ENCODE peak calls at places on chromosome 21, in nine cellular contexts. One of them, this sample, is unnamed.
A peak's percentile ranks its signal among the peaks of the same experiment; 100 is the strongest.

GRCh38 chr21:34995979-34996303 is 53.2 kb downstream of the RUNX1 start:
- DNase-seq in pulmonary artery endothelial cell: no peak
- DNase-seq in NCI-H2081 treated with DMSO at 0.1 percent for 48 hours: no peak
- DNase-seq in cardiac muscle cell: no peak
- DNase-seq in foreskin fibroblast: no peak
- DNase-seq in RPMI7951: no peak
- DNase-seq in hippocampal formation: no peak
- DNase-seq in stimulated activated CD4-positive, alpha-beta T cell treated with anti-CD3 and anti-CD28 coated beads, Interleukin-15, amount 100 ng/mL, for 1 hour: no peak
- DNase-seq in activated CD4-positive, alpha-beta T cell treated with anti-CD3 and anti-CD28 coated beads for 1 hour: no peak
- DNase-seq in this sample: no peak

GRCh38 chr21:18832950-18833349 is 429.4 kb upstream of the TMPRSS15 start:
- DNase-seq in pulmonary artery endothelial cell: no peak
- DNase-seq in NCI-H2081 treated with DMSO at 0.1 percent for 48 hours: no peak
- DNase-seq in cardiac muscle cell: peak; percentile 39
- DNase-seq in foreskin fibroblast: no peak
- DNase-seq in RPMI7951: peak; percentile 76
- DNase-seq in hippocampal formation: no peak
- DNase-seq in stimulated activated CD4-positive, alpha-beta T cell treated with anti-CD3 and anti-CD28 coated beads, Interleukin-15, amount 100 ng/mL, for 1 hour: no peak
- DNase-seq in activated CD4-positive, alpha-beta T cell treated with anti-CD3 and anti-CD28 coated beads for 1 hour: no peak
- DNase-seq in this sample: no peak

GRCh38 chr21:31425158-31425557 is 81.1 kb upstream of the TIAM1 start:
- DNase-seq in pulmonary artery endothelial cell: no peak
- DNase-seq in NCI-H2081 treated with DMSO at 0.1 percent for 48 hours: no peak
- DNase-seq in cardiac muscle cell: no peak
- DNase-seq in foreskin fibroblast: no peak
- DNase-seq in RPMI7951: no peak
- DNase-seq in hippocampal formation: no peak
- DNase-seq in stimulated activated CD4-positive, alpha-beta T cell treated with anti-CD3 and anti-CD28 coated beads, Interleukin-15, amount 100 ng/mL, for 1 hour: no peak
- DNase-seq in activated CD4-positive, alpha-beta T cell treated with anti-CD3 and anti-CD28 coated beads for 1 hour: no peak
- DNase-seq in this sample: no peak

GRCh38 chr21:46195595-46196195 is 11.4 kb upstream of the SPATC1L start:
- DNase-seq in pulmonary artery endothelial cell: no peak
- DNase-seq in NCI-H2081 treated with DMSO at 0.1 percent for 48 hours: no peak
- DNase-seq in cardiac muscle cell: no peak
- DNase-seq in foreskin fibroblast: no peak
- DNase-seq in RPMI7951: no peak
- DNase-seq in hippocampal formation: no peak
- DNase-seq in stimulated activated CD4-positive, alpha-beta T cell treated with anti-CD3 and anti-CD28 coated beads, Interleukin-15, amount 100 ng/mL, for 1 hour: no peak
- DNase-seq in activated CD4-positive, alpha-beta T cell treated with anti-CD3 and anti-CD28 coated beads for 1 hour: peak; percentile 1
- DNase-seq in this sample: no peak

GRCh38 chr21:16377857-16378256 is 648.1 kb downstream of the USP25 start:
- DNase-seq in pulmonary artery endothelial cell: no peak
- DNase-seq in NCI-H2081 treated with DMSO at 0.1 percent for 48 hours: no peak
- DNase-seq in cardiac muscle cell: no peak
- DNase-seq in foreskin fibroblast: no peak
- DNase-seq in RPMI7951: no peak
- DNase-seq in hippocampal formation: no peak
- DNase-seq in stimulated activated CD4-positive, alpha-beta T cell treated with anti-CD3 and anti-CD28 coated beads, Interleukin-15, amount 100 ng/mL, for 1 hour: no peak
- DNase-seq in activated CD4-positive, alpha-beta T cell treated with anti-CD3 and anti-CD28 coated beads for 1 hour: no peak
- DNase-seq in this sample: no peak

GRCh38 chr21:14072761-14073535 is 137.8 kb downstream of the LIPI start:
- DNase-seq in pulmonary artery endothelial cell: no peak
- DNase-seq in NCI-H2081 treated with DMSO at 0.1 percent for 48 hours: no peak
- DNase-seq in cardiac muscle cell: no peak
- DNase-seq in foreskin fibroblast: no peak
- DNase-seq in RPMI7951: no peak
- DNase-seq in hippocampal formation: no peak
- DNase-seq in stimulated activated CD4-positive, alpha-beta T cell treated with anti-CD3 and anti-CD28 coated beads, Interleukin-15, amount 100 ng/mL, for 1 hour: no peak
- DNase-seq in activated CD4-positive, alpha-beta T cell treated with anti-CD3 and anti-CD28 coated beads for 1 hour: no peak
- DNase-seq in this sample: no peak

GRCh38 chr21:16198546-16198945 is 468.8 kb downstream of the USP25 start:
- DNase-seq in pulmonary artery endothelial cell: no peak
- DNase-seq in NCI-H2081 treated with DMSO at 0.1 percent for 48 hours: no peak
- DNase-seq in cardiac muscle cell: no peak
- DNase-seq in foreskin fibroblast: no peak
- DNase-seq in RPMI7951: no peak
- DNase-seq in hippocampal formation: no peak
- DNase-seq in stimulated activated CD4-positive, alpha-beta T cell treated with anti-CD3 and anti-CD28 coated beads, Interleukin-15, amount 100 ng/mL, for 1 hour: no peak
- DNase-seq in activated CD4-positive, alpha-beta T cell treated with anti-CD3 and anti-CD28 coated beads for 1 hour: no peak
- DNase-seq in this sample: no peak

GRCh38 chr21:36946949-36947371 is 19.5 kb downstream of the HLCS start:
- DNase-seq in pulmonary artery endothelial cell: no peak
- DNase-seq in NCI-H2081 treated with DMSO at 0.1 percent for 48 hours: no peak
- DNase-seq in cardiac muscle cell: no peak
- DNase-seq in foreskin fibroblast: no peak
- DNase-seq in RPMI7951: no peak
- DNase-seq in hippocampal formation: no peak
- DNase-seq in stimulated activated CD4-positive, alpha-beta T cell treated with anti-CD3 and anti-CD28 coated beads, Interleukin-15, amount 100 ng/mL, for 1 hour: no peak
- DNase-seq in activated CD4-positive, alpha-beta T cell treated with anti-CD3 and anti-CD28 coated beads for 1 hour: no peak
- DNase-seq in this sample: no peak

GRCh38 chr21:33293811-33294216 is 27.6 kb downstream of the IL10RB start:
- DNase-seq in pulmonary artery endothelial cell: no peak
- DNase-seq in NCI-H2081 treated with DMSO at 0.1 percent for 48 hours: no peak
- DNase-seq in cardiac muscle cell: no peak
- DNase-seq in foreskin fibroblast: no peak
- DNase-seq in RPMI7951: no peak
- DNase-seq in hippocampal formation: no peak
- DNase-seq in stimulated activated CD4-positive, alpha-beta T cell treated with anti-CD3 and anti-CD28 coated beads, Interleukin-15, amount 100 ng/mL, for 1 hour: no peak
- DNase-seq in activated CD4-positive, alpha-beta T cell treated with anti-CD3 and anti-CD28 coated beads for 1 hour: no peak
- DNase-seq in this sample: no peak

GRCh38 chr21:45357436-45358260 is 47.3 kb upstream of the COL18A1 start:
- DNase-seq in pulmonary artery endothelial cell: no peak
- DNase-seq in NCI-H2081 treated with DMSO at 0.1 percent for 48 hours: no peak
- DNase-seq in cardiac muscle cell: no peak
- DNase-seq in foreskin fibroblast: peak; percentile 47
- DNase-seq in RPMI7951: no peak
- DNase-seq in hippocampal formation: no peak
- DNase-seq in stimulated activated CD4-positive, alpha-beta T cell treated with anti-CD3 and anti-CD28 coated beads, Interleukin-15, amount 100 ng/mL, for 1 hour: no peak
- DNase-seq in activated CD4-positive, alpha-beta T cell treated with anti-CD3 and anti-CD28 coated beads for 1 hour: no peak
- DNase-seq in this sample: no peak

GRCh38 chr21:36710729-36711048 is 11.8 kb downstream of the SIM2 start:
- DNase-seq in pulmonary artery endothelial cell: no peak
- DNase-seq in NCI-H2081 treated with DMSO at 0.1 percent for 48 hours: no peak
- DNase-seq in cardiac muscle cell: peak; percentile 44
- DNase-seq in foreskin fibroblast: no peak
- DNase-seq in RPMI7951: no peak
- DNase-seq in hippocampal formation: no peak
- DNase-seq in stimulated activated CD4-positive, alpha-beta T cell treated with anti-CD3 and anti-CD28 coated beads, Interleukin-15, amount 100 ng/mL, for 1 hour: no peak
- DNase-seq in activated CD4-positive, alpha-beta T cell treated with anti-CD3 and anti-CD28 coated beads for 1 hour: no peak
- DNase-seq in this sample: no peak

GRCh38 chr21:15654171-15654570 is 75.6 kb upstream of the USP25 start:
- DNase-seq in pulmonary artery endothelial cell: no peak
- DNase-seq in NCI-H2081 treated with DMSO at 0.1 percent for 48 hours: no peak
- DNase-seq in cardiac muscle cell: no peak
- DNase-seq in foreskin fibroblast: no peak
- DNase-seq in RPMI7951: no peak
- DNase-seq in hippocampal formation: no peak
- DNase-seq in stimulated activated CD4-positive, alpha-beta T cell treated with anti-CD3 and anti-CD28 coated beads, Interleukin-15, amount 100 ng/mL, for 1 hour: no peak
- DNase-seq in activated CD4-positive, alpha-beta T cell treated with anti-CD3 and anti-CD28 coated beads for 1 hour: no peak
- DNase-seq in this sample: no peak

GRCh38 chr21:26332873-26333272 is 162.3 kb upstream of the APP start:
- DNase-seq in pulmonary artery endothelial cell: no peak
- DNase-seq in NCI-H2081 treated with DMSO at 0.1 percent for 48 hours: no peak
- DNase-seq in cardiac muscle cell: no peak
- DNase-seq in foreskin fibroblast: no peak
- DNase-seq in RPMI7951: no peak
- DNase-seq in hippocampal formation: no peak
- DNase-seq in stimulated activated CD4-positive, alpha-beta T cell treated with anti-CD3 and anti-CD28 coated beads, Interleukin-15, amount 100 ng/mL, for 1 hour: no peak
- DNase-seq in activated CD4-positive, alpha-beta T cell treated with anti-CD3 and anti-CD28 coated beads for 1 hour: no peak
- DNase-seq in this sample: no peak

GRCh38 chr21:33518899-33519298 is 23.0 kb downstream of the GART start:
- DNase-seq in pulmonary artery endothelial cell: no peak
- DNase-seq in NCI-H2081 treated with DMSO at 0.1 percent for 48 hours: no peak
- DNase-seq in cardiac muscle cell: no peak
- DNase-seq in foreskin fibroblast: no peak
- DNase-seq in RPMI7951: no peak
- DNase-seq in hippocampal formation: no peak
- DNase-seq in stimulated activated CD4-positive, alpha-beta T cell treated with anti-CD3 and anti-CD28 coated beads, Interleukin-15, amount 100 ng/mL, for 1 hour: no peak
- DNase-seq in activated CD4-positive, alpha-beta T cell treated with anti-CD3 and anti-CD28 coated beads for 1 hour: no peak
- DNase-seq in this sample: no peak

GRCh38 chr21:29670228-29670627 is 269.6 kb downstream of the GRIK1 start:
- DNase-seq in pulmonary artery endothelial cell: no peak
- DNase-seq in NCI-H2081 treated with DMSO at 0.1 percent for 48 hours: no peak
- DNase-seq in cardiac muscle cell: no peak
- DNase-seq in foreskin fibroblast: no peak
- DNase-seq in RPMI7951: no peak
- DNase-seq in hippocampal formation: no peak
- DNase-seq in stimulated activated CD4-positive, alpha-beta T cell treated with anti-CD3 and anti-CD28 coated beads, Interleukin-15, amount 100 ng/mL, for 1 hour: no peak
- DNase-seq in activated CD4-positive, alpha-beta T cell treated with anti-CD3 and anti-CD28 coated beads for 1 hour: no peak
- DNase-seq in this sample: no peak

GRCh38 chr21:42208801-42209490 is 10.0 kb upstream of the ABCG1 start:
- DNase-seq in pulmonary artery endothelial cell: no peak
- DNase-seq in NCI-H2081 treated with DMSO at 0.1 percent for 48 hours: no peak
- DNase-seq in cardiac muscle cell: no peak
- DNase-seq in foreskin fibroblast: no peak
- DNase-seq in RPMI7951: no peak
- DNase-seq in hippocampal formation: no peak
- DNase-seq in stimulated activated CD4-positive, alpha-beta T cell treated with anti-CD3 and anti-CD28 coated beads, Interleukin-15, amount 100 ng/mL, for 1 hour: no peak
- DNase-seq in activated CD4-positive, alpha-beta T cell treated with anti-CD3 and anti-CD28 coated beads for 1 hour: no peak
- DNase-seq in this sample: no peak

GRCh38 chr21:34936299-34936698 is 112.8 kb downstream of the RUNX1 start:
- DNase-seq in pulmonary artery endothelial cell: no peak
- DNase-seq in NCI-H2081 treated with DMSO at 0.1 percent for 48 hours: no peak
- DNase-seq in cardiac muscle cell: no peak
- DNase-seq in foreskin fibroblast: no peak
- DNase-seq in RPMI7951: peak; percentile 43
- DNase-seq in hippocampal formation: no peak
- DNase-seq in stimulated activated CD4-positive, alpha-beta T cell treated with anti-CD3 and anti-CD28 coated beads, Interleukin-15, amount 100 ng/mL, for 1 hour: no peak
- DNase-seq in activated CD4-positive, alpha-beta T cell treated with anti-CD3 and anti-CD28 coated beads for 1 hour: no peak
- DNase-seq in this sample: no peak

GRCh38 chr21:44962481-44962966 is 22.7 kb downstream of the SLX9 start:
- DNase-seq in pulmonary artery endothelial cell: peak; percentile 93
- DNase-seq in NCI-H2081 treated with DMSO at 0.1 percent for 48 hours: no peak
- DNase-seq in cardiac muscle cell: peak; percentile 74
- DNase-seq in foreskin fibroblast: peak; percentile 93
- DNase-seq in RPMI7951: peak; percentile 53
- DNase-seq in hippocampal formation: no peak
- DNase-seq in stimulated activated CD4-positive, alpha-beta T cell treated with anti-CD3 and anti-CD28 coated beads, Interleukin-15, amount 100 ng/mL, for 1 hour: no peak
- DNase-seq in activated CD4-positive, alpha-beta T cell treated with anti-CD3 and anti-CD28 coated beads for 1 hour: no peak
- DNase-seq in this sample: no peak

GRCh38 chr21:42459583-42460215 is 36.3 kb downstream of the RSPH1 start:
- DNase-seq in pulmonary artery endothelial cell: no peak
- DNase-seq in NCI-H2081 treated with DMSO at 0.1 percent for 48 hours: no peak
- DNase-seq in cardiac muscle cell: no peak
- DNase-seq in foreskin fibroblast: no peak
- DNase-seq in RPMI7951: no peak
- DNase-seq in hippocampal formation: no peak
- DNase-seq in stimulated activated CD4-positive, alpha-beta T cell treated with anti-CD3 and anti-CD28 coated beads, Interleukin-15, amount 100 ng/mL, for 1 hour: no peak
- DNase-seq in activated CD4-positive, alpha-beta T cell treated with anti-CD3 and anti-CD28 coated beads for 1 hour: no peak
- DNase-seq in this sample: no peak

GRCh38 chr21:33302055-33302454 is 22.7 kb upstream of the IFNAR1 start:
- DNase-seq in pulmonary artery endothelial cell: no peak
- DNase-seq in NCI-H2081 treated with DMSO at 0.1 percent for 48 hours: no peak
- DNase-seq in cardiac muscle cell: no peak
- DNase-seq in foreskin fibroblast: no peak
- DNase-seq in RPMI7951: peak; percentile 13
- DNase-seq in hippocampal formation: no peak
- DNase-seq in stimulated activated CD4-positive, alpha-beta T cell treated with anti-CD3 and anti-CD28 coated beads, Interleukin-15, amount 100 ng/mL, for 1 hour: no peak
- DNase-seq in activated CD4-positive, alpha-beta T cell treated with anti-CD3 and anti-CD28 coated beads for 1 hour: no peak
- DNase-seq in this sample: no peak

GRCh38 chr21:46621457-46622182 is 13.9 kb upstream of the PRMT2 start:
- DNase-seq in pulmonary artery endothelial cell: no peak
- DNase-seq in NCI-H2081 treated with DMSO at 0.1 percent for 48 hours: no peak
- DNase-seq in cardiac muscle cell: no peak
- DNase-seq in foreskin fibroblast: no peak
- DNase-seq in RPMI7951: peak; percentile 49
- DNase-seq in hippocampal formation: peak; percentile 93
- DNase-seq in stimulated activated CD4-positive, alpha-beta T cell treated with anti-CD3 and anti-CD28 coated beads, Interleukin-15, amount 100 ng/mL, for 1 hour: no peak
- DNase-seq in activated CD4-positive, alpha-beta T cell treated with anti-CD3 and anti-CD28 coated beads for 1 hour: no peak
- DNase-seq in this sample: no peak

GRCh38 chr21:19123525-19123924 is 719.9 kb upstream of the TMPRSS15 start:
- DNase-seq in pulmonary artery endothelial cell: no peak
- DNase-seq in NCI-H2081 treated with DMSO at 0.1 percent for 48 hours: no peak
- DNase-seq in cardiac muscle cell: no peak
- DNase-seq in foreskin fibroblast: no peak
- DNase-seq in RPMI7951: no peak
- DNase-seq in hippocampal formation: no peak
- DNase-seq in stimulated activated CD4-positive, alpha-beta T cell treated with anti-CD3 and anti-CD28 coated beads, Interleukin-15, amount 100 ng/mL, for 1 hour: no peak
- DNase-seq in activated CD4-positive, alpha-beta T cell treated with anti-CD3 and anti-CD28 coated beads for 1 hour: no peak
- DNase-seq in this sample: no peak

GRCh38 chr21:30072496-30072895 is 94.1 kb downstream of the CLDN17 start:
- DNase-seq in pulmonary artery endothelial cell: no peak
- DNase-seq in NCI-H2081 treated with DMSO at 0.1 percent for 48 hours: no peak
- DNase-seq in cardiac muscle cell: peak; percentile 56
- DNase-seq in foreskin fibroblast: no peak
- DNase-seq in RPMI7951: no peak
- DNase-seq in hippocampal formation: no peak
- DNase-seq in stimulated activated CD4-positive, alpha-beta T cell treated with anti-CD3 and anti-CD28 coated beads, Interleukin-15, amount 100 ng/mL, for 1 hour: no peak
- DNase-seq in activated CD4-positive, alpha-beta T cell treated with anti-CD3 and anti-CD28 coated beads for 1 hour: no peak
- DNase-seq in this sample: no peak

GRCh38 chr21:36096398-36097290 is 26.8 kb downstream of the CBR1 start:
- DNase-seq in pulmonary artery endothelial cell: no peak
- DNase-seq in NCI-H2081 treated with DMSO at 0.1 percent for 48 hours: no peak
- DNase-seq in cardiac muscle cell: no peak
- DNase-seq in foreskin fibroblast: no peak
- DNase-seq in RPMI7951: peak; percentile 5
- DNase-seq in hippocampal formation: no peak
- DNase-seq in stimulated activated CD4-positive, alpha-beta T cell treated with anti-CD3 and anti-CD28 coated beads, Interleukin-15, amount 100 ng/mL, for 1 hour: no peak
- DNase-seq in activated CD4-positive, alpha-beta T cell treated with anti-CD3 and anti-CD28 coated beads for 1 hour: no peak
- DNase-seq in this sample: no peak

GRCh38 chr21:33149166-33149565 is 79.2 kb downstream of the OLIG1 start:
- DNase-seq in pulmonary artery endothelial cell: no peak
- DNase-seq in NCI-H2081 treated with DMSO at 0.1 percent for 48 hours: no peak
- DNase-seq in cardiac muscle cell: no peak
- DNase-seq in foreskin fibroblast: no peak
- DNase-seq in RPMI7951: no peak
- DNase-seq in hippocampal formation: no peak
- DNase-seq in stimulated activated CD4-positive, alpha-beta T cell treated with anti-CD3 and anti-CD28 coated beads, Interleukin-15, amount 100 ng/mL, for 1 hour: no peak
- DNase-seq in activated CD4-positive, alpha-beta T cell treated with anti-CD3 and anti-CD28 coated beads for 1 hour: no peak
- DNase-seq in this sample: peak; percentile 72

GRCh38 chr21:28207776-28208175 is 784.9 kb downstream of the LTN1 start:
- DNase-seq in pulmonary artery endothelial cell: no peak
- DNase-seq in NCI-H2081 treated with DMSO at 0.1 percent for 48 hours: no peak
- DNase-seq in cardiac muscle cell: no peak
- DNase-seq in foreskin fibroblast: peak; percentile 63
- DNase-seq in RPMI7951: peak; percentile 78
- DNase-seq in hippocampal formation: no peak
- DNase-seq in stimulated activated CD4-positive, alpha-beta T cell treated with anti-CD3 and anti-CD28 coated beads, Interleukin-15, amount 100 ng/mL, for 1 hour: no peak
- DNase-seq in activated CD4-positive, alpha-beta T cell treated with anti-CD3 and anti-CD28 coated beads for 1 hour: no peak
- DNase-seq in this sample: no peak

GRCh38 chr21:41429925-41430491 is 4.0 kb downstream of the MX1 start:
- DNase-seq in pulmonary artery endothelial cell: no peak
- DNase-seq in NCI-H2081 treated with DMSO at 0.1 percent for 48 hours: no peak
- DNase-seq in cardiac muscle cell: no peak
- DNase-seq in foreskin fibroblast: no peak
- DNase-seq in RPMI7951: no peak
- DNase-seq in hippocampal formation: no peak
- DNase-seq in stimulated activated CD4-positive, alpha-beta T cell treated with anti-CD3 and anti-CD28 coated beads, Interleukin-15, amount 100 ng/mL, for 1 hour: no peak
- DNase-seq in activated CD4-positive, alpha-beta T cell treated with anti-CD3 and anti-CD28 coated beads for 1 hour: peak; percentile 8
- DNase-seq in this sample: no peak

GRCh38 chr21:42493109-42494060 is 2.6 kb downstream of the RSPH1 start:
- DNase-seq in pulmonary artery endothelial cell: no peak
- DNase-seq in NCI-H2081 treated with DMSO at 0.1 percent for 48 hours: no peak
- DNase-seq in cardiac muscle cell: no peak
- DNase-seq in foreskin fibroblast: no peak
- DNase-seq in RPMI7951: no peak
- DNase-seq in hippocampal formation: no peak
- DNase-seq in stimulated activated CD4-positive, alpha-beta T cell treated with anti-CD3 and anti-CD28 coated beads, Interleukin-15, amount 100 ng/mL, for 1 hour: no peak
- DNase-seq in activated CD4-positive, alpha-beta T cell treated with anti-CD3 and anti-CD28 coated beads for 1 hour: no peak
- DNase-seq in this sample: no peak

GRCh38 chr21:45267390-45267760 is 20.3 kb downstream of the POFUT2 start:
- DNase-seq in pulmonary artery endothelial cell: no peak
- DNase-seq in NCI-H2081 treated with DMSO at 0.1 percent for 48 hours: no peak
- DNase-seq in cardiac muscle cell: no peak
- DNase-seq in foreskin fibroblast: no peak
- DNase-seq in RPMI7951: no peak
- DNase-seq in hippocampal formation: no peak
- DNase-seq in stimulated activated CD4-positive, alpha-beta T cell treated with anti-CD3 and anti-CD28 coated beads, Interleukin-15, amount 100 ng/mL, for 1 hour: no peak
- DNase-seq in activated CD4-positive, alpha-beta T cell treated with anti-CD3 and anti-CD28 coated beads for 1 hour: no peak
- DNase-seq in this sample: no peak

GRCh38 chr21:31911138-31911907 is 38.5 kb downstream of the HUNK start:
- DNase-seq in pulmonary artery endothelial cell: no peak
- DNase-seq in NCI-H2081 treated with DMSO at 0.1 percent for 48 hours: no peak
- DNase-seq in cardiac muscle cell: no peak
- DNase-seq in foreskin fibroblast: peak; percentile 41
- DNase-seq in RPMI7951: peak; percentile 92
- DNase-seq in hippocampal formation: no peak
- DNase-seq in stimulated activated CD4-positive, alpha-beta T cell treated with anti-CD3 and anti-CD28 coated beads, Interleukin-15, amount 100 ng/mL, for 1 hour: no peak
- DNase-seq in activated CD4-positive, alpha-beta T cell treated with anti-CD3 and anti-CD28 coated beads for 1 hour: no peak
- DNase-seq in this sample: no peak

GRCh38 chr21:43727571-43728466 is 8.9 kb downstream of the PDXK start:
- DNase-seq in pulmonary artery endothelial cell: no peak
- DNase-seq in NCI-H2081 treated with DMSO at 0.1 percent for 48 hours: no peak
- DNase-seq in cardiac muscle cell: no peak
- DNase-seq in foreskin fibroblast: peak; percentile 60
- DNase-seq in RPMI7951: peak; percentile 60
- DNase-seq in hippocampal formation: peak; percentile 58
- DNase-seq in stimulated activated CD4-positive, alpha-beta T cell treated with anti-CD3 and anti-CD28 coated beads, Interleukin-15, amount 100 ng/mL, for 1 hour: no peak
- DNase-seq in activated CD4-positive, alpha-beta T cell treated with anti-CD3 and anti-CD28 coated beads for 1 hour: no peak
- DNase-seq in this sample: no peak

This sample was measured in NCI-H2171.